ENCODE peak calls at places on chromosome 21, in eight cellular contexts. G, T, U, O, Z, R, N and A are unnamed samples.
A peak's percentile ranks its signal among the peaks of the same experiment; 100 is the strongest.

GRCh38 chr21:14492890-14493289 is 53.2 kb downstream of the SAMSN1 start:
- DNase-seq in T (no peak), G (no peak), O (no peak), R (no peak), Z (no peak), U (no peak), N (no peak), A (no peak)

GRCh38 chr21:26405735-26406361 is 167.2 kb downstream of the CYYR1 start:
- DNase-seq in U (peak; percentile 56), T (peak; percentile 2), N (no peak), Z (peak; percentile 86), O (no peak), G (peak; percentile 67), R (no peak), A (no peak)

GRCh38 chr21:15063821-15064575 is 802 bp downstream of the NRIP1 start:
- DNase-seq in R (peak; percentile 75), U (no peak), O (peak; percentile 53), Z (peak; percentile 55), G (peak; percentile 48), N (no peak), T (peak; percentile 59), A (peak; percentile 32)

GRCh38 chr21:31892686-31893085 is 19.9 kb downstream of the HUNK start:
- DNase-seq in G (no peak), Z (no peak), U (no peak), N (peak; percentile 16), T (no peak), O (no peak), R (no peak), A (no peak)

GRCh38 chr21:42146251-42146805 is 72.6 kb upstream of the ABCG1 start:
- DNase-seq in Z (no peak), O (no peak), T (no peak), G (no peak), U (no peak), R (no peak), N (peak; percentile 35), A (no peak)

GRCh38 chr21:33750017-33750416 is 107.7 kb downstream of the ITSN1 start:
- DNase-seq in O (no peak), R (no peak), N (no peak), G (peak; percentile 21), U (no peak), Z (no peak), T (no peak), A (peak; percentile 3)

GRCh38 chr21:37748351-37748750 is 167.9 kb downstream of the KCNJ6 start:
- DNase-seq in R (no peak), U (no peak), N (no peak), O (no peak), G (no peak), T (no peak), Z (no peak), A (no peak)

GRCh38 chr21:42997053-42997452 is 22.7 kb downstream of the PKNOX1 start:
- DNase-seq in Z (no peak), N (no peak), G (peak; percentile 96), O (no peak), T (peak; percentile 88), R (peak; percentile 76), U (peak; percentile 92), A (no peak)

GRCh38 chr21:17514124-17514481 is 1.3 kb downstream of the CXADR start:
- DNase-seq in N (no peak), T (peak; percentile 32), O (peak; percentile 55), G (peak; percentile 8), R (no peak), U (no peak), Z (peak; percentile 79), A (no peak)

GRCh38 chr21:41638201-41638790 is 128.6 kb downstream of the RIPK4 start:
- DNase-seq in N (peak; percentile 65), O (no peak), U (peak; percentile 51), R (no peak), Z (no peak), T (no peak), G (no peak), A (no peak)

GRCh38 chr21:43012596-43012995 is 38.2 kb downstream of the PKNOX1 start:
- DNase-seq in U (no peak), Z (peak; percentile 26), O (no peak), N (no peak), R (no peak), G (no peak), T (peak; percentile 17), A (no peak)

GRCh38 chr21:34513109-34513675 is 1.2 kb upstream of the KCNE1 start:
- DNase-seq in N (no peak), R (no peak), T (no peak), Z (no peak), O (no peak), G (peak; percentile 61), U (no peak), A (no peak)

GRCh38 chr21:32383812-32384211 is 9.0 kb downstream of the URB1 start:
- DNase-seq in Z (peak; percentile 32), R (no peak), T (no peak), O (peak; percentile 12), N (no peak), G (no peak), U (no peak), A (no peak)

GRCh38 chr21:45138199-45139002 is 64.0 kb downstream of the ADARB1 start:
- DNase-seq in T (peak; percentile 81), R (peak; percentile 83), G (peak; percentile 77), O (peak; percentile 98), N (no peak), Z (peak; percentile 43), U (no peak), A (no peak)